ENCODE peak calls at places on chromosomes 13 and 19, in six cellular contexts. One of them, this sample, is unnamed.

GRCh38 chr19:45621976-45622503 is 17.2 kb downstream of the EML2 start:
- DNase-seq in head of caudate nucleus: no peak
- DNase-seq in effector memory CD4-positive, alpha-beta T cell: no peak
- DNase-seq in psoas muscle: no peak
- DNase-seq in erythroblast: no peak
- DNase-seq in tibial artery: no peak
- DNase-seq in this sample: no peak

GRCh38 chr13:100566543-100566942 is 22.0 kb downstream of the GGACT start:
- DNase-seq in head of caudate nucleus: no peak
- DNase-seq in erythroblast: no peak
- DNase-seq in tibial artery: no peak
- DNase-seq in effector memory CD4-positive, alpha-beta T cell: no peak
- DNase-seq in psoas muscle: no peak
- DNase-seq in this sample: no peak

GRCh38 chr13:73411067-73411809 is 352.4 kb downstream of the KLF5 start:
- DNase-seq in tibial artery: no peak
- DNase-seq in erythroblast: no peak
- DNase-seq in effector memory CD4-positive, alpha-beta T cell: no peak
- DNase-seq in head of caudate nucleus: no peak
- DNase-seq in psoas muscle: no peak
- DNase-seq in this sample: no peak

GRCh38 chr19:10617409-10618121 is 7.8 kb upstream of the SLC44A2 start:
- DNase-seq in erythroblast: no peak
- DNase-seq in head of caudate nucleus: no peak
- DNase-seq in effector memory CD4-positive, alpha-beta T cell: no peak
- DNase-seq in psoas muscle: no peak
- DNase-seq in tibial artery: no peak
- DNase-seq in this sample: no peak

GRCh38 chr13:31697290-31697689 is 42.0 kb upstream of the RXFP2 start:
- DNase-seq in tibial artery: no peak
- DNase-seq in erythroblast: no peak
- DNase-seq in effector memory CD4-positive, alpha-beta T cell: no peak
- DNase-seq in head of caudate nucleus: no peak
- DNase-seq in psoas muscle: no peak
- DNase-seq in this sample: no peak

GRCh38 chr19:38793186-38793585 is 4.2 kb downstream of the LGALS7B start:
- DNase-seq in erythroblast: no peak
- DNase-seq in head of caudate nucleus: no peak
- DNase-seq in effector memory CD4-positive, alpha-beta T cell: no peak
- DNase-seq in tibial artery: no peak
- DNase-seq in psoas muscle: no peak
- DNase-seq in this sample: no peak

GRCh38 chr13:44605711-44606110 is 29.6 kb upstream of the TSC22D1 start:
- DNase-seq in tibial artery: no peak
- DNase-seq in psoas muscle: no peak
- DNase-seq in effector memory CD4-positive, alpha-beta T cell: no peak
- DNase-seq in erythroblast: no peak
- DNase-seq in head of caudate nucleus: no peak
- DNase-seq in this sample: no peak

GRCh38 chr19:6076675-6077463 is 33.4 kb downstream of the RFX2 start:
- DNase-seq in psoas muscle: no peak
- DNase-seq in effector memory CD4-positive, alpha-beta T cell: no peak
- DNase-seq in head of caudate nucleus: no peak
- DNase-seq in tibial artery: no peak
- DNase-seq in erythroblast: no peak
- DNase-seq in this sample: no peak

GRCh38 chr19:8000298-8001038 is 5.0 kb downstream of the ELAVL1 start:
- DNase-seq in erythroblast: no peak
- DNase-seq in head of caudate nucleus: no peak
- DNase-seq in psoas muscle: no peak
- DNase-seq in tibial artery: no peak
- DNase-seq in effector memory CD4-positive, alpha-beta T cell: no peak
- DNase-seq in this sample: no peak

GRCh38 chr13:45063261-45063870 is 56.9 kb upstream of the GTF2F2 start:
- DNase-seq in psoas muscle: no peak
- DNase-seq in head of caudate nucleus: no peak
- DNase-seq in tibial artery: no peak
- DNase-seq in erythroblast: no peak
- DNase-seq in effector memory CD4-positive, alpha-beta T cell: no peak
- DNase-seq in this sample: no peak

GRCh38 chr19:39223703-39224279 is 19.7 kb upstream of the SYCN start:
- DNase-seq in head of caudate nucleus: no peak
- DNase-seq in effector memory CD4-positive, alpha-beta T cell: no peak
- DNase-seq in psoas muscle: no peak
- DNase-seq in erythroblast: no peak
- DNase-seq in tibial artery: no peak
- DNase-seq in this sample: peak; percentile 16

GRCh38 chr13:34107814-34108213 is 289.9 kb downstream of the RFC3 start:
- DNase-seq in psoas muscle: no peak
- DNase-seq in tibial artery: no peak
- DNase-seq in head of caudate nucleus: no peak
- DNase-seq in effector memory CD4-positive, alpha-beta T cell: no peak
- DNase-seq in erythroblast: no peak
- DNase-seq in this sample: no peak

GRCh38 chr19:19381007-19381926 is 24.2 kb upstream of the GATAD2A start:
- DNase-seq in head of caudate nucleus: no peak
- DNase-seq in psoas muscle: no peak
- DNase-seq in tibial artery: no peak
- DNase-seq in effector memory CD4-positive, alpha-beta T cell: no peak
- DNase-seq in erythroblast: no peak
- DNase-seq in this sample: no peak

GRCh38 chr13:98657506-98658085 is 80.7 kb upstream of the STK24 start:
- DNase-seq in psoas muscle: no peak
- DNase-seq in head of caudate nucleus: no peak
- DNase-seq in effector memory CD4-positive, alpha-beta T cell: no peak
- DNase-seq in tibial artery: no peak
- DNase-seq in erythroblast: no peak
- DNase-seq in this sample: no peak

GRCh38 chr13:67095621-67096020 is 134.5 kb downstream of the PCDH9 start:
- DNase-seq in tibial artery: no peak
- DNase-seq in erythroblast: no peak
- DNase-seq in head of caudate nucleus: no peak
- DNase-seq in psoas muscle: no peak
- DNase-seq in effector memory CD4-positive, alpha-beta T cell: no peak
- DNase-seq in this sample: no peak

GRCh38 chr13:103371271-103371670 is 305.1 kb upstream of the SLC10A2 start:
- DNase-seq in effector memory CD4-positive, alpha-beta T cell: no peak
- DNase-seq in tibial artery: no peak
- DNase-seq in head of caudate nucleus: no peak
- DNase-seq in erythroblast: no peak
- DNase-seq in psoas muscle: no peak
- DNase-seq in this sample: no peak

This sample was measured in NB4.